ENCODE peak calls at places on chromosomes 6 and 20, in ten cellular contexts. Z is hepatocyte; Y is adipocyte; W is thoracic aorta; T is tibial artery; R is BE2C; O is effector memory CD4-positive, alpha-beta T cell; G is transverse colon; H is OCI-LY7; E is PC-9. B is an unnamed sample. For H3K36me3 and H3K4me1, the result is how much of the 10 kb centered on the place peaks cover.

GRCh38 chr6:110053395-110054240 is 75.5 kb downstream of the GPR6 start:
- DNase-seq in G (no peak), T (no peak), H (peak), Y (peak), O (no peak), R (no peak), E (peak), Z (peak), W (no peak), B (peak)

GRCh38 chr6:41503841-41504525 is 42.2 kb upstream of the FOXP4 start:
- DNase-seq in R (no peak), W (no peak), E (no peak), Z (peak), H (no peak), G (no peak), O (no peak), T (peak), Y (peak), B (peak)

GRCh38 chr20:35151739-35152138 is 4.6 kb upstream of the EDEM2 start:
- DNase-seq in R (no peak), H (no peak), W (no peak), T (no peak), Y (peak), G (no peak), O (no peak), E (no peak), Z (no peak), B (peak)

GRCh38 chr20:59993736-59994484 is 35.7 kb downstream of the CDH26 start:
- DNase-seq in R (no peak), T (no peak), W (no peak), G (no peak), Y (no peak), H (no peak), O (no peak), E (no peak), Z (no peak), B (no peak)

GRCh38 chr6:89984926-89985743 is 90.9 kb downstream of the GJA10 start:
- DNase-seq in O (no peak), R (peak), W (no peak), T (no peak), Y (no peak), G (no peak), H (no peak), Z (peak), E (no peak), B (peak)

GRCh38 chr6:27295301-27296079 is 16.6 kb downstream of the POM121L2 start:
- DNase-seq in H (no peak), O (no peak), G (no peak), Z (peak), R (peak), T (no peak), Y (peak), E (peak), W (no peak), B (peak)

GRCh38 chr6:165915022-165915770 is 252.2 kb upstream of the PDE10A start:
- DNase-seq in R (no peak), G (no peak), H (no peak), O (no peak), Z (no peak), T (no peak), W (no peak), E (no peak), Y (no peak), B (no peak)

GRCh38 chr20:63775096-63775978 is 35.8 kb downstream of the SLC2A4RG start:
- DNase-seq in O (no peak), T (no peak), E (no peak), Y (peak), H (peak), W (no peak), G (no peak), Z (peak), R (peak), B (peak)

GRCh38 chr6:132971676-132972075 is 157.3 kb downstream of the RPS12 start:
- DNase-seq in Z (no peak), R (no peak), Y (no peak), G (no peak), O (no peak), H (no peak), W (no peak), T (no peak), E (no peak), B (no peak)

GRCh38 chr20:49937023-49937929 is 1.1 kb downstream of the RNF114 start:
- DNase-seq in O (no peak), E (peak), Z (peak), W (no peak), R (no peak), T (no peak), H (no peak), G (peak), Y (peak), B (peak)

GRCh38 chr6:22145294-22145693 is 151.5 kb downstream of the PRL start:
- DNase-seq in G (no peak), Z (no peak), Y (no peak), H (no peak), O (no peak), E (no peak), R (no peak), T (no peak), W (no peak), B (no peak)

GRCh38 chr6:55963301-55963700 is 87.9 kb upstream of the BMP5 start:
- DNase-seq in W (no peak), H (no peak), R (peak), Z (no peak), T (no peak), E (no peak), G (no peak), Y (no peak), O (no peak), B (peak)

GRCh38 chr6:128074561-128074960 is 173.7 kb upstream of the THEMIS start:
- DNase-seq in H (no peak), Z (no peak), T (no peak), Y (no peak), O (no peak), E (no peak), R (no peak), W (no peak), G (no peak), B (no peak)

GRCh38 chr6:151284431-151285060 is 44.8 kb downstream of the AKAP12 start:
- DNase-seq in Y (no peak), G (no peak), E (no peak), W (no peak), O (no peak), Z (no peak), T (no peak), H (no peak), R (no peak), B (no peak)

GRCh38 chr20:64024141-64024990 is 11.6 kb upstream of the C20orf204 start:
- DNase-seq in E (no peak), G (peak), O (no peak), H (no peak), W (no peak), R (no peak), Y (no peak), T (no peak), Z (peak), B (no peak)

GRCh38 chr6:82801083-82801482 is 264.6 kb downstream of the UBE3D start:
- DNase-seq in O (no peak), Y (no peak), G (no peak), T (no peak), Z (no peak), E (no peak), W (no peak), H (no peak), R (no peak), B (no peak)

GRCh38 chr6:169858293-169858934 is 107.0 kb downstream of the ERMARD start:
- DNase-seq in H (no peak), G (no peak), O (no peak), R (no peak), Y (no peak), E (no peak), W (no peak), Z (no peak), T (peak), B (no peak)

GRCh38 chr20:32189691-32190607 is 17.6 kb downstream of the PLAGL2 start:
- DNase-seq in Z (peak), O (peak), Y (peak), T (peak), E (no peak), G (peak), R (peak), H (no peak), W (no peak), B (peak)

GRCh38 chr20:16451970-16452369 is 121.3 kb downstream of the KIF16B start:
- DNase-seq in T (no peak), E (no peak), W (no peak), O (no peak), Y (no peak), Z (no peak), R (no peak), H (no peak), G (no peak), B (no peak)

GRCh38 chr20:6740096-6740495 is 27.4 kb upstream of the BMP2 start:
- DNase-seq in W (no peak), R (no peak), Z (no peak), G (no peak), H (no peak), E (no peak), T (no peak), O (no peak), Y (no peak), B (no peak)

GRCh38 chr6:55069132-55069781 is 105.1 kb upstream of the HCRTR2 start:
- DNase-seq in R (peak), Y (peak), H (peak), G (peak), O (no peak), E (no peak), T (no peak), W (no peak), Z (peak), B (peak)

GRCh38 chr20:44080646-44081267 is 106.2 kb downstream of the JPH2 start:
- DNase-seq in Z (peak), H (peak), O (peak), G (peak), R (peak), W (no peak), T (peak), Y (peak), E (peak), B (peak)

GRCh38 chr6:79672631-79673065 is 41.5 kb downstream of the SH3BGRL2 start:
- DNase-seq in W (no peak), G (no peak), T (no peak), E (peak), Z (peak), R (no peak), Y (peak), O (no peak), H (no peak), B (peak)

GRCh38 chr6:10307028-10307427 is 107.8 kb downstream of the TFAP2A start:
- DNase-seq in Y (no peak), R (no peak), Z (no peak), G (no peak), T (no peak), E (no peak), O (no peak), W (no peak), H (no peak), B (no peak)

GRCh38 chr6:20403766-20404640 is 2.3 kb downstream of the E2F3 start:
- DNase-seq in T (peak), E (peak), Z (peak), G (peak), Y (peak), O (peak), W (no peak), H (peak), R (peak), B (peak)

GRCh38 chr6:115613488-115613887 is 447.2 kb downstream of the FRK start:
- DNase-seq in O (no peak), E (no peak), W (no peak), Z (no peak), Y (peak), T (no peak), H (no peak), R (no peak), G (no peak), B (peak)

GRCh38 chr6:89045585-89045984 is 35.0 kb upstream of the PNRC1 start:
- DNase-seq in Z (no peak), E (no peak), R (no peak), H (no peak), O (no peak), G (no peak), T (no peak), W (no peak), Y (no peak), B (peak)

GRCh38 chr20:29874476-29875202 is 1382.8 kb upstream of the DEFB115 start:
- DNase-seq in T (no peak), Z (no peak), E (no peak), W (no peak), G (no peak), R (no peak), Y (no peak), O (no peak), H (no peak), B (no peak)

GRCh38 chr6:119351005-119351394 is 1.4 kb upstream of the MAN1A1 start:
- DNase-seq in G (no peak), O (no peak), Y (peak), R (no peak), T (no peak), W (no peak), Z (peak), H (peak), E (no peak), B (peak)

GRCh38 chr6:37486440-37486839 is 13.3 kb downstream of the CCDC167 start:
- DNase-seq in G (no peak), W (no peak), T (no peak), H (no peak), O (no peak), E (no peak), R (no peak), Y (no peak), Z (no peak), B (no peak)

GRCh38 chr20:24669701-24670100 is 200.3 kb downstream of the SYNDIG1 start:
- DNase-seq in H (no peak), W (no peak), E (no peak), Z (no peak), O (no peak), G (no peak), T (peak), R (no peak), Y (no peak), B (no peak)

GRCh38 chr20:25022680-25023079 is 30.1 kb upstream of the APMAP start:
- DNase-seq in Z (no peak), H (no peak), E (peak), O (no peak), T (peak), G (peak), Y (no peak), W (no peak), R (no peak), B (no peak)

GRCh38 chr20:33488201-33488600 is 1.7 kb upstream of the CBFA2T2 start:
- DNase-seq in Z (no peak), E (no peak), Y (no peak), G (no peak), O (no peak), R (no peak), W (no peak), T (no peak), H (no peak), B (no peak)

GRCh38 chr6:169692516-169692915 is 9.3 kb downstream of the WDR27 start:
- DNase-seq in G (no peak), E (no peak), Z (no peak), R (no peak), O (no peak), Y (no peak), W (no peak), H (no peak), T (no peak), B (no peak)

GRCh38 chr20:56400001-56400640 is 7.7 kb downstream of the CSTF1 start:
- DNase-seq in O (no peak), H (peak), E (no peak), W (peak), Y (peak), Z (peak), T (peak), R (peak), G (peak), B (peak)
- H3K36me3 ChIP-seq in O (half or more), H (half or more), E (half or more), W (half or more), Y (half or more), Z (under half), T (half or more), R (half or more), G (half or more), B (half or more)

DNA sequence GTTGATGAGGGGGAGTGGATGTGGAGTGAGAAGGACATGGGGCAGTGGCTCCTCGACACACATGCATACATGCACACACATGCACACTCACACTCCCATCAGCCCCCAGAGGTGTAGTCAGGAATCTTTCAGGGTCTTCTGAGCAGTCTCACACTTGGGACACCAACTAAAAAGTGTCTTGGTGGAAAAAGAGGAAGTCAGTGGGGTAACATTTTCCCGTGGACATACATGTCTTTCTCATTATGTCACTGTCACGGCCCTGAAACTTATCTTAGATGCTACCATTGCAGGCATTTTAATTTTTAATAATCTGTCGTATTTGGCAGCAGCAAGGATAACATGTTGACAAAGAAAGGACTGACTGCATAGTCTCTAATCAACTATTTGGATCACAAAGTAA is 261.1 kb downstream of the ADGRG6 start:
- DNase-seq in H (no peak), Y (no peak), W (no peak), T (no peak), R (no peak), Z (no peak), G (no peak), O (no peak), E (no peak), B (no peak)
- H3K4me1 ChIP-seq in H (under half), Y (under half), W (under half), T (under half), R (under half), Z (under half), G (under half), O (under half), E (under half), B (under half)

GRCh38 chr20:37308098-37309050 is 18.9 kb downstream of the MANBAL start:
- DNase-seq in R (no peak), G (no peak), E (no peak), Y (no peak), Z (peak), T (no peak), O (no peak), W (no peak), H (no peak), B (no peak)
- H3K36me3 ChIP-seq in R (under half), G (under half), E (under half), Y (half or more), Z (under half), T (under half), O (under half), W (under half), H (under half), B (under half)

DNA sequence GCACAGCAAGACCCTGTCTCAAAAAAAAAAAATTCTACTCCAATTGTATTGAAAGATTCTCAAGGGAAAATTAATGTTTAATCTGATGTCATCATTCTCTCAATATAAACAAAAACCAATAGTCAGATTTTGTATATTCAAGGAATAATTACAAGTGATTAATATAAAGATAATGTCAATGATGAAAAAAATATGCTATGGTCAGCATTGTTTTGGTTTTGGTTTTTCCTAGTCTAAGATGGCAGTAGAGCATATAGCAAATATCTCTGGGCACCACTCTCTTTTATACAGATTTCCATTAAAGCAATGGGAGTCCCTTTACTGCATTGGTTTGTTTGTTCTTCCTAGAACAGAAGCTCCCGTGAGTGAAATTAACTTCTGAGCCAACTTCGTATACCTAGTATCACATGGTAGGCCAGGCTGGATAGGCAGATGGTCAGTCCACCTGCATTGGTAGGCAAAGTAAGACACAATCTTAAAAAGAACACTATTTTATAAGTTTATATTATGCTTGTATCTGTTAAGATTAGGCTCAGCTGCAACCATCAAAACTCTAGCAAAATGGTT is 523.8 kb upstream of the JARID2 start:
- DNase-seq in G (no peak), O (no peak), Y (no peak), H (no peak), W (no peak), R (no peak), Z (no peak), T (no peak), E (no peak), B (no peak)
- H3K4me1 ChIP-seq in G (under half), O (under half), Y (under half), H (under half), W (under half), R (under half), Z (under half), T (under half), E (under half), B (under half)

GRCh38 chr6:131581523-131581922 is 8.5 kb downstream of the ARG1 start:
- DNase-seq in O (no peak), W (no peak), Y (no peak), E (no peak), R (no peak), T (no peak), Z (no peak), H (no peak), G (no peak), B (no peak)
- H3K36me3 ChIP-seq in O (half or more), W (under half), Y (half or more), E (under half), R (under half), T (half or more), Z (under half), H (half or more), G (under half), B (half or more)

GRCh38 chr6:45589367-45589766 is 211.6 kb upstream of the SUPT3H start:
- DNase-seq in Y (no peak), W (no peak), Z (no peak), T (no peak), O (no peak), G (no peak), E (no peak), R (no peak), H (no peak), B (no peak)
- H3K4me1 ChIP-seq in Y (under half), W (under half), Z (under half), T (under half), O (half or more), G (under half), E (half or more), R (under half), H (under half), B (under half)

GRCh38 chr20:58987790-58988564 is 6.9 kb downstream of the NELFCD start:
- DNase-seq in W (no peak), Z (no peak), T (no peak), Y (no peak), H (no peak), R (no peak), O (no peak), E (no peak), G (no peak), B (no peak)
- H3K36me3 ChIP-seq in W (under half), Z (under half), T (half or more), Y (half or more), H (half or more), R (half or more), O (half or more), E (half or more), G (half or more), B (under half)

B was measured in GM23248.